ENCODE peak calls at places on chromosomes 6 and 20, in seven cellular contexts. B is K562, W is aorta, N is mucosa of descending colon, X is BJ, Y is GM23338, R is psoas muscle. L is an unnamed sample. For H3K36me3, the result is how much of the 10 kb centered on the place peaks cover.

GRCh38 chr6:29499704-29500103 is 11.9 kb upstream of the MAS1L start:
- DNase-seq in X (no peak), B (no peak), W (no peak), N (no peak), Y (no peak), R (no peak), L (no peak)

GRCh38 chr6:125793280-125793679 is 2.5 kb downstream of the NCOA7 start:
- DNase-seq in Y (peak), W (no peak), R (no peak), N (no peak), B (peak), X (no peak), L (no peak)

GRCh38 chr6:16132909-16133308 is 4.0 kb downstream of the MYLIP start:
- DNase-seq in W (no peak), Y (no peak), X (no peak), N (no peak), R (no peak), B (no peak), L (no peak)

GRCh38 chr6:112618796-112619195 is 271.7 kb downstream of the RFPL4B start:
- DNase-seq in W (no peak), N (no peak), B (no peak), Y (peak), R (no peak), X (no peak), L (no peak)

GRCh38 chr6:138525355-138525754 is 26.1 kb upstream of the NHSL1 start:
- DNase-seq in X (no peak), N (no peak), B (no peak), Y (no peak), W (no peak), R (no peak), L (no peak)

GRCh38 chr6:29755295-29755871 is 32.1 kb downstream of the HLA-F start:
- DNase-seq in B (no peak), R (no peak), W (no peak), N (no peak), Y (peak), X (no peak), L (no peak)

GRCh38 chr6:159104163-159104885 is 59.5 kb upstream of the TAGAP start:
- DNase-seq in B (peak), W (peak), R (peak), Y (peak), N (peak), X (no peak), L (peak)

GRCh38 chr20:51221791-51222408 is 199.0 kb upstream of the KCNG1 start:
- DNase-seq in Y (peak), W (no peak), N (peak), X (peak), R (peak), B (no peak), L (no peak)

GRCh38 chr6:158660331-158660730 is 10.5 kb downstream of the SYTL3 start:
- DNase-seq in Y (peak), B (peak), X (no peak), N (peak), R (no peak), W (no peak), L (no peak)

GRCh38 chr6:44021628-44022295 is 105.5 kb downstream of the MRPL14 start:
- DNase-seq in B (no peak), N (peak), X (no peak), R (no peak), Y (no peak), W (peak), L (no peak)

GRCh38 chr6:157839606-157840005 is 16.6 kb downstream of the SNX9 start:
- DNase-seq in N (no peak), B (no peak), Y (no peak), X (no peak), R (no peak), W (no peak), L (no peak)

GRCh38 chr6:161204866-161205557 is 68.8 kb downstream of the AGPAT4 start:
- DNase-seq in X (no peak), W (no peak), B (peak), N (no peak), R (no peak), Y (no peak), L (no peak)

GRCh38 chr6:26065952-26066380 is 21.3 kb upstream of the HFE start:
- DNase-seq in Y (peak), N (no peak), B (peak), R (peak), X (no peak), W (no peak), L (peak)

GRCh38 chr20:46221271-46221670 is 87.0 kb downstream of the CDH22 start:
- DNase-seq in B (no peak), X (no peak), W (no peak), Y (no peak), R (no peak), N (no peak), L (no peak)

GRCh38 chr20:31548823-31549512 is 34.7 kb downstream of the HM13 start:
- DNase-seq in W (no peak), Y (no peak), B (no peak), N (peak), X (no peak), R (no peak), L (no peak)

GRCh38 chr20:31551581-31552081 is 37.4 kb downstream of the HM13 start:
- DNase-seq in R (no peak), N (peak), Y (no peak), B (no peak), W (no peak), X (no peak), L (no peak)

GRCh38 chr20:31549513-31549880 is 35.3 kb downstream of the HM13 start:
- DNase-seq in R (no peak), W (no peak), B (no peak), N (no peak), Y (no peak), X (no peak), L (no peak)

GRCh38 chr20:31551163-31551562 is 36.9 kb downstream of the HM13 start:
- DNase-seq in N (no peak), B (no peak), R (no peak), X (no peak), Y (no peak), W (no peak), L (no peak)

DNA sequence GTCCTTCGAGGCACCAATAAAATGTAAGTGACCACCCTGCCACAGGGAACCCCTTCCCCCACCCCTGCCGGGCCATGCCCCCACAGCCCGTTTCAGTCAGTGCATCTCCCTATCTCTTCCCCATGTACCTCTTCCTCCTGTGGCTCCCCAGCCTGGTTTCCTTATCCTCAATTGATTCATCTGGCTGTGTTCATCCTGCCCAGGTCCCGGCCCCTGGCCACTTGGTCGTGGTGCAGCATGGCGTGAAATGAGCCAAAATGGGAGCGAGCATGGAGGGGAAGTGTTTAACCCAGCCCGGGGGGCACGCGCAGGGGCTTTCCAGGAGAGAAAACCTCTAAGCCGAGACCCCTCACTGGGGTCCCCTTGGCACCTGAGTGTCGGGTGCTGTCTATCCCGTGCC is 35.9 kb downstream of the HM13 start:
- DNase-seq in Y (no peak), W (no peak), X (no peak), R (no peak), B (no peak), N (peak), L (no peak)
- H3K36me3 ChIP-seq in Y (half or more), W (under half), X (under half), R (half or more), B (half or more), N (under half), L (under half)

DNA sequence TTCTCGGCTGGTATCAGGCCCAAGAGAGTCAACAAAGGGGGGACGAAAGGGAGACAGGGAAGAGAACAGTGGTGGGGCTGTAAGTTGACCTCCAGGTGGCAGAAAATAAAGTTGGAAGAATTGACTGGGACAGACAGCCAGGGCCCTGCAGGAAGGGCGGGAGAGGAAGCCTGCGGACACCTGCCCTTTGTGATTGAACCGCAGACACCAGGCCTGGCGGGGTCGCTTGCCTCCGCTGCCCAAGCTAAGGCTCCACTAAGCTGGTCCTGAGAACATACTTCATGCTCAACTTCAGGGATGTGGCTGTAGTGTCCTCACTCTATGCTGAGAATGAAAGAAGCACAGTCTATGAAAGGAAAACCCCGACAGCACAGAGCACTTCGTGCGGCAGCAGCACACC is 53.8 kb downstream of the RPP40 start:
- DNase-seq in N (no peak), W (no peak), X (no peak), B (no peak), Y (no peak), R (no peak), L (no peak)
- H3K36me3 ChIP-seq in N (under half), W (under half), X (under half), B (under half), Y (under half), R (under half), L (under half)

GRCh38 chr20:47251154-47252020 is 105.1 kb downstream of the ZMYND8 start:
- DNase-seq in R (no peak), W (no peak), X (no peak), N (no peak), Y (no peak), B (no peak), L (no peak)
- H3K36me3 ChIP-seq in R (half or more), W (under half), X (under half), N (under half), Y (half or more), B (half or more), L (under half)

GRCh38 chr6:144500886-144501285 is 215.8 kb downstream of the UTRN start:
- DNase-seq in N (no peak), W (no peak), Y (no peak), B (no peak), R (no peak), X (no peak), L (no peak)

GRCh38 chr6:144493035-144493910 is 208.1 kb downstream of the UTRN start:
- DNase-seq in B (no peak), R (no peak), Y (no peak), N (no peak), W (no peak), X (no peak), L (no peak)

GRCh38 chr6:144497650-144498049 is 212.5 kb downstream of the UTRN start:
- DNase-seq in R (no peak), W (no peak), X (no peak), Y (no peak), B (no peak), N (no peak), L (no peak)
- H3K36me3 ChIP-seq in R (half or more), W (under half), X (under half), Y (under half), B (under half), N (under half), L (under half)

DNA sequence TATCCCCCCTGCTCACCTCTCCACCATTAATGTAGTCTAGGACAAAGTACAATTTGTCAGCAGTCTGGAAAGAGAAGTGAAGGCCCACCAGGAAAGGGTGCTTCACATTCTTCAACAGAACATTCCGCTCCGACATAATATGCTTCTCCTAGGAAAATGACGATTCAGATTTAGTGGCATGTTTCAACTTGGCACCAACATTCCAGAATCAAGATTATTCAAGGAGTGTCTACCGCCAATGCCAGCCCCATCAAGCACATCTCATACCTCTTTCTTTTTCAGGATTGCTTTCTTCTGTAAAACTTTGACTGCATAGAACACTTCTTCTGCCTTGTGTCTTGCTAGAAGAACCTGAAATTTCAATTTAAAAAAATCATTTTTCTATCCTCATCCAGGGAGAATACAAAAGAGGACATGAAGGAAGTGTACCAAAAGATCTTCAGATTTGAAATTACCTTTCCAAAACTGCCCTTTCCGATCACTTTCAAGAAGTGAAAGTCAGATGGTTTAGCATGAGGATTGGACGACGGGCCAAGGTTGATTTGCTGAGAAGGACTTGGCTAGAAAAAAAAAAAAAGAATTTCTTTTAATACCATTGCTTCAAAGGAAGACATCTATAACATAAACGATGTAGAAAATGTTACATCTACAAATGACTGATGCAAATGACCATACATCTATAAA is 120.7 kb upstream of the SLC2A12 start:
- DNase-seq in X (no peak), B (no peak), Y (no peak), W (no peak), R (no peak), N (no peak), L (no peak)
- H3K36me3 ChIP-seq in X (under half), B (under half), Y (under half), W (under half), R (half or more), N (under half), L (under half)

DNA sequence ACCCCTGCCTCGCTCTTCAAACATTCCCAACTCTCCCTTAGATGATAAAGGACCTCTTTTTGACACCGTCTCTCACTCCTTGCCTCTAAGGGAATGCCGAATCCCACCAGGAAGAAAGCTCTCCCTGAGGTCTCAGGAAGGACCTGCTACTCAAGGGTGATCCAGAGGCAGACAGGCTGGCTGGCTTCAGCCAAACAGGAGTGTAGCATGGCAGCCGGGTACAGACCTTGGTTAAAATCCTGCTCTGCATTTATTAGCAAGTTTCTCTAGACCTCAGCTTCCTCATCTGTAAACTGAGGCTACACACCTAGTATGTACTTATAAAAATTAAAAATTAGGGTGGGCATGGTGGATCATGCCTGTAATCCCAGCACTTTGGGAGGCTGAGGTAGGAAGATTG is 17.2 kb downstream of the MAP1LC3A start:
- DNase-seq in R (no peak), N (no peak), Y (no peak), X (no peak), W (no peak), B (no peak), L (no peak)
- H3K36me3 ChIP-seq in R (half or more), N (under half), Y (under half), X (under half), W (under half), B (under half), L (under half)

GRCh38 chr6:155188707-155189496 is 74.9 kb upstream of the CLDN20 start:
- DNase-seq in X (peak), N (no peak), Y (no peak), R (no peak), W (no peak), B (no peak), L (no peak)

GRCh38 chr6:155187994-155188706 is 75.7 kb upstream of the CLDN20 start:
- DNase-seq in Y (no peak), X (peak), W (no peak), N (no peak), R (no peak), B (no peak), L (no peak)

GRCh38 chr6:155187096-155187495 is 76.7 kb upstream of the CLDN20 start:
- DNase-seq in X (no peak), W (no peak), R (no peak), N (no peak), Y (no peak), B (no peak), L (no peak)

GRCh38 chr6:155194399-155194798 is 69.4 kb upstream of the CLDN20 start:
- DNase-seq in B (no peak), N (no peak), R (no peak), Y (no peak), W (no peak), X (no peak), L (no peak)

GRCh38 chr6:155190667-155191066 is 73.1 kb upstream of the CLDN20 start:
- DNase-seq in W (no peak), B (no peak), Y (no peak), X (no peak), N (no peak), R (no peak), L (no peak)
- H3K36me3 ChIP-seq in W (under half), B (under half), Y (under half), X (under half), N (under half), R (under half), L (under half)

GRCh38 chr20:62203378-62204030 is 16.6 kb downstream of the HRH3 start:
- DNase-seq in B (no peak), R (no peak), X (no peak), Y (no peak), N (peak), W (peak), L (no peak)

GRCh38 chr20:62201173-62202082 is 18.6 kb downstream of the MTG2 start:
- DNase-seq in W (peak), R (no peak), X (no peak), B (no peak), N (peak), Y (no peak), L (no peak)

GRCh38 chr20:62202676-62203377 is 17.3 kb downstream of the HRH3 start:
- DNase-seq in Y (no peak), N (peak), W (peak), B (no peak), X (no peak), R (no peak), L (no peak)

GRCh38 chr20:62200491-62201172 is 17.8 kb downstream of the MTG2 start:
- DNase-seq in N (peak), Y (no peak), W (peak), R (no peak), B (no peak), X (no peak), L (no peak)

DNA sequence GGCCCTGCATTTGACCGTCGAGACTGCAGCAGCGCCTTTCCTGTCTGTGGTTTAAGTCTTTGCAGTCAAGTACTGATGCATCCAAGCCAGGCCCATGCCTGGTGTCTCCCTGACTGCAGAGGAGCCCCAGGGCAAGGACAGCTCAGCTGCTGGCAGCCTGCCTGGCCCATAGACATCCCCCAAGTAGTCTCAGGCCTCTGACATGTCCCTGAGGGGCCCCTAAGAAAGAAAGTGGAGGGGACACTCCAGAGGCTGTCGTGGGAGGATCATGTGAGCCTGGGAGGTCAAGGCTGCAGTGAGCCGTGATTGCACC is 18.0 kb downstream of the HRH3 start:
- DNase-seq in W (peak), R (no peak), N (peak), Y (no peak), X (no peak), B (no peak), L (no peak)
- H3K36me3 ChIP-seq in W (under half), R (half or more), N (under half), Y (under half), X (under half), B (half or more), L (under half)

GRCh38 chr6:73028124-73028766 is 197.1 kb downstream of the KHDC1L start:
- DNase-seq in N (no peak), X (no peak), R (no peak), Y (peak), W (no peak), B (no peak), L (no peak)
- H3K36me3 ChIP-seq in N (under half), X (under half), R (under half), Y (under half), W (under half), B (under half), L (under half)

DNA sequence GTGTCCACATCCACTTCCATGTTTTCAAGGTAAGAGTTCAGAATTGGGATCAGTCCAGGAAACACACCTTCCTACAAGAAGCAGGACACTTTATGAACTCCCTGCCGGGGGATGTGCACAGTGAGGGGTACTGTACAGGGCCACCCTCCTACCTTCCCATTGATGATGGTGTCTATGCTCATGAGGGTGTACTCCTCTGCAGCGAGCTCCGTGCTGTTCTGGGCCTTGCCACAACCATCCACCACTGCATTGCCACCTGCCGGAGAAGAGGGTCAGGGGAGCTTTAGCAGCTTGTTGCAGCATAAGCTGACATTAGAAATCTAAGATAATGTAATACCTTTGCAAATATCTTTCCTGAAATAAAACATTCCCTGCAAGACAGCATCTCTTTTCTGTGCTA is 44.8 kb downstream of the GCLC start:
- DNase-seq in X (no peak), W (no peak), N (no peak), R (no peak), B (no peak), Y (no peak), L (no peak)
- H3K36me3 ChIP-seq in X (under half), W (under half), N (under half), R (half or more), B (under half), Y (under half), L (under half)

L was measured in ovary.